ENCODE peak calls at places on chromosomes 1 and 21, in seven cellular contexts. T, V, Y, O, H, F and K are unnamed samples.

GRCh38 chr1:215076312-215076711 is 6.2 kb upstream of the KCNK2 start:
- DNase-seq in H (peak), V (no peak), Y (no peak), F (no peak), T (peak), O (peak), K (no peak)

GRCh38 chr1:240526321-240526720 is 85.6 kb downstream of the GREM2 start:
- DNase-seq in Y (no peak), T (no peak), O (no peak), V (no peak), H (no peak), F (no peak), K (no peak)

GRCh38 chr1:155979525-155980343 is 1.4 kb upstream of the ARHGEF2 start:
- DNase-seq in T (no peak), V (no peak), F (no peak), O (peak), Y (no peak), H (no peak), K (no peak)

GRCh38 chr21:37075214-37075770 is 2.2 kb downstream of the TTC3 start:
- DNase-seq in H (no peak), F (no peak), T (no peak), Y (no peak), V (no peak), O (no peak), K (no peak)

GRCh38 chr1:217273866-217274265 is 357.0 kb downstream of the GPATCH2 start:
- DNase-seq in O (no peak), T (no peak), V (no peak), Y (no peak), F (no peak), H (no peak), K (peak)

GRCh38 chr1:93573940-93574469 is 107.6 kb downstream of the BCAR3 start:
- DNase-seq in O (no peak), Y (no peak), F (no peak), T (no peak), V (no peak), H (no peak), K (no peak)

GRCh38 chr1:203396595-203397194 is 45.8 kb upstream of the FMOD start:
- DNase-seq in O (no peak), H (no peak), T (no peak), F (no peak), V (no peak), Y (no peak), K (no peak)

GRCh38 chr1:18693256-18694098 is 62.8 kb downstream of the PAX7 start:
- DNase-seq in Y (no peak), T (peak), O (no peak), H (no peak), V (no peak), F (no peak), K (no peak)

GRCh38 chr1:181131255-181131901 is 42.9 kb downstream of the IER5 start:
- DNase-seq in H (no peak), O (peak), V (no peak), Y (no peak), F (no peak), T (no peak), K (no peak)

GRCh38 chr1:156262461-156263287 is 14.8 kb upstream of the PAQR6 start:
- DNase-seq in F (peak), V (no peak), T (no peak), H (no peak), Y (no peak), O (no peak), K (peak)

GRCh38 chr1:23188434-23188884 is 19.8 kb upstream of the LUZP1 start:
- DNase-seq in O (no peak), Y (no peak), V (no peak), F (no peak), H (no peak), T (no peak), K (no peak)

GRCh38 chr1:31980835-31981782 is 32.6 kb upstream of the KHDRBS1 start:
- DNase-seq in H (no peak), T (no peak), F (no peak), O (peak), V (no peak), Y (no peak), K (no peak)

GRCh38 chr1:40132383-40133121 is 28.6 kb upstream of the RLF start:
- DNase-seq in V (no peak), H (no peak), T (no peak), O (no peak), Y (no peak), F (no peak), K (no peak)

GRCh38 chr1:119358661-119359060 is 9.9 kb upstream of the HAO2 start:
- DNase-seq in Y (no peak), H (no peak), T (no peak), F (no peak), O (no peak), V (no peak), K (no peak)

GRCh38 chr21:43758132-43758619 is 17.9 kb downstream of the CSTB start:
- DNase-seq in V (no peak), F (peak), T (no peak), H (no peak), Y (no peak), O (no peak), K (no peak)